ENCODE peak calls at places on chromosome X, in nine cellular contexts. S is right atrium auricular region; U is CD8-positive, alpha-beta memory T cell; X is lung; Q is effector memory CD4-positive, alpha-beta T cell; G is left lung; P is astrocyte; J is uterus; Y is prostate gland. C is an unnamed sample.
A peak's percentile ranks its signal among the peaks of the same experiment; 100 is the strongest.

GRCh38 chrX:15739886-15740285 is 1.8 kb downstream of the CA5B start:
- DNase-seq in U (no peak), G (no peak), Q (no peak), X (no peak), Y (no peak), J (no peak), P (no peak), S (no peak), C (no peak)

GRCh38 chrX:27354021-27354420 is 109.1 kb downstream of the PPP4R3C start:
- DNase-seq in G (no peak), S (no peak), P (no peak), Q (no peak), X (no peak), U (no peak), Y (no peak), J (no peak), C (no peak)

GRCh38 chrX:74593593-74593992 is 20.8 kb downstream of the RLIM start:
- DNase-seq in G (no peak), J (no peak), P (no peak), Y (no peak), S (no peak), U (no peak), Q (no peak), X (no peak), C (no peak)

GRCh38 chrX:10414872-10415703 is 205.3 kb downstream of the MID1 start:
- DNase-seq in U (no peak), P (peak; percentile 71), X (no peak), S (no peak), J (no peak), G (no peak), Y (no peak), Q (no peak), C (no peak)

GRCh38 chrX:87337267-87337666 is 180.3 kb upstream of the KLHL4 start:
- DNase-seq in S (no peak), P (no peak), J (no peak), G (no peak), U (no peak), Y (no peak), Q (no peak), X (no peak), C (no peak)

GRCh38 chrX:48854898-48855297 is 19.5 kb upstream of the PCSK1N start:
- DNase-seq in X (no peak), Y (no peak), P (no peak), S (no peak), U (peak; percentile 21), Q (no peak), J (no peak), G (no peak), C (no peak)

GRCh38 chrX:2351321-2351720 is 149.5 kb downstream of the DHRSX start:
- DNase-seq in G (no peak), J (peak; percentile 26), P (peak; percentile 70), Y (no peak), Q (no peak), X (no peak), U (no peak), S (no peak), C (no peak)

GRCh38 chrX:135639066-135639815 is 74.2 kb upstream of the CT45A1 start:
- DNase-seq in U (no peak), S (no peak), X (no peak), Y (no peak), P (no peak), J (no peak), G (no peak), Q (no peak), C (no peak)

GRCh38 chrX:23982891-23983290 is 44.1 kb downstream of the KLHL15 start:
- DNase-seq in Q (no peak), J (no peak), S (no peak), U (no peak), Y (no peak), G (no peak), X (no peak), P (no peak), C (no peak)

GRCh38 chrX:23981711-23982110 is 45.3 kb downstream of the KLHL15 start:
- DNase-seq in J (no peak), X (no peak), Y (no peak), P (no peak), G (no peak), Q (no peak), U (no peak), S (no peak), C (no peak)

GRCh38 chrX:23980063-23980462 is 46.9 kb downstream of the KLHL15 start:
- DNase-seq in J (no peak), G (no peak), Y (no peak), Q (no peak), U (no peak), X (no peak), P (no peak), S (no peak), C (no peak)

GRCh38 chrX:23981222-23981621 is 45.8 kb downstream of the KLHL15 start:
- DNase-seq in G (no peak), Y (no peak), X (no peak), J (no peak), P (no peak), S (no peak), U (no peak), Q (no peak), C (no peak)
- H3K27ac ChIP-seq in G (no peak overlapping the region), Y (no peak overlapping the region), X (no peak overlapping the region), J (no peak overlapping the region), P (no peak overlapping the region), S (no peak overlapping the region), U (no peak overlapping the region), Q (no peak overlapping the region), C (no peak overlapping the region)

GRCh38 chrX:154775611-154776349 is 13.1 kb downstream of the DKC1 start:
- DNase-seq in S (no peak), Y (no peak), P (no peak), U (no peak), X (no peak), Q (no peak), G (no peak), J (no peak), C (no peak)
- H3K27ac ChIP-seq in S (no peak overlapping the region), Y (no peak overlapping the region), P (no peak overlapping the region), U (no peak overlapping the region), X (no peak overlapping the region), Q (no peak overlapping the region), G (no peak overlapping the region), J (no peak overlapping the region), C (no peak overlapping the region)

GRCh38 chrX:13662537-13662841 is 9.5 kb downstream of the TCEANC start:
- DNase-seq in X (no peak), P (no peak), S (no peak), Q (no peak), Y (no peak), U (no peak), G (no peak), J (peak; percentile 74), C (no peak)
- H3K27ac ChIP-seq in X (no peak overlapping the region), P (no peak overlapping the region), S (no peak overlapping the region), Q (peak overlapping the region; percentile 32), Y (no peak overlapping the region), U (no peak overlapping the region), G (peak overlapping the region; percentile 41), J (peak overlapping the region; percentile 77), C (no peak overlapping the region)

GRCh38 chrX:133607419-133608348 is 192.4 kb upstream of the GPC4 start:
- DNase-seq in S (no peak), U (no peak), P (no peak), Q (no peak), J (no peak), Y (no peak), G (no peak), X (no peak), C (no peak)

GRCh38 chrX:133609151-133609550 is 193.9 kb upstream of the GPC4 start:
- DNase-seq in U (no peak), J (no peak), Q (no peak), G (no peak), X (no peak), P (no peak), Y (no peak), S (no peak), C (no peak)

GRCh38 chrX:133606990-133607389 is 191.7 kb upstream of the GPC4 start:
- DNase-seq in X (no peak), S (no peak), P (no peak), U (no peak), J (no peak), Q (no peak), Y (no peak), G (no peak), C (no peak)

GRCh38 chrX:133608406-133608805 is 193.1 kb upstream of the GPC4 start:
- DNase-seq in S (no peak), U (no peak), G (no peak), Q (no peak), P (peak; percentile 86), Y (no peak), X (no peak), J (no peak), C (no peak)

DNA sequence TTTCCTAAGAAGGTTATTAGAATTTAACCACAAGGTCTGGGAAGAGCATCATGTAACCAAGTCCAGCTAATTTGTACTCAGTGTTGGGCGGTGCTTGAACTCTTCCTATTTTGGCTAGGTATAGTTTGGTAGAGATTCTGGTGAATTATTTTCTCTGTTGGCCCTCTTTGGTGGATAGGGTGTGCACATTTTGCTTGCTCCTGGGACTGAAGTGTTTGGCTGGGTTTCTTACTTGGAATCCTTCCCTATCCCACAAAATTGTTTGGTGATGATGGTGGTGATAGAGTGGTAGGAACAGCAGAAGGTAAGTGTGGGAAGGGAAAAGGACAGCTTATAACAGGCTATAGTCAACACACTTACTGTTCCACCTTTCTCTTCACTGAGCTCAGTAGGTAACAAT is 194.8 kb upstream of the GPC4 start:
- DNase-seq in J (no peak), U (no peak), S (no peak), Y (no peak), G (no peak), X (no peak), P (peak; percentile 76), Q (no peak), C (no peak)
- H3K27ac ChIP-seq in J (no peak overlapping the region), U (no peak overlapping the region), S (no peak overlapping the region), Y (no peak overlapping the region), G (no peak overlapping the region), X (no peak overlapping the region), P (no peak overlapping the region), Q (no peak overlapping the region), C (no peak overlapping the region)

GRCh38 chrX:72094894-72095293 is 36.8 kb downstream of the RTL5 start:
- DNase-seq in J (no peak), S (no peak), Y (no peak), U (no peak), Q (peak; percentile 66), G (peak; percentile 69), P (peak; percentile 18), X (no peak), C (no peak)
- H3K27ac ChIP-seq in J (no peak overlapping the region), S (no peak overlapping the region), Y (no peak overlapping the region), U (peak overlapping the region; percentile 59), Q (peak overlapping the region; percentile 76), G (peak overlapping the region; percentile 41), P (no peak overlapping the region), X (peak overlapping the region; percentile 9), C (no peak overlapping the region)